ENCODE peak calls at places on chromosome 21, in seven cellular contexts. G is activated CD4-positive, alpha-beta T cell treated with anti-CD3 and anti-CD28 coated beads, Interleukin-2, amount 50 U/mL, for 1 hour; W is AG04449; P is SK-N-SH; F is midbrain; X is heart right ventricle; M is head of caudate nucleus. R is an unnamed sample.

GRCh38 chr21:31335957-31336738 is 7.9 kb downstream of the TIAM1 start:
- DNase-seq in G (no peak), W (peak), P (no peak), F (peak), X (no peak), M (no peak), R (peak)

GRCh38 chr21:44758141-44758561 is 43.5 kb downstream of the UBE2G2 start:
- DNase-seq in G (no peak), W (no peak), P (no peak), F (no peak), X (no peak), M (no peak), R (no peak)

GRCh38 chr21:45735259-45736000 is 91.9 kb downstream of the PCBP3 start:
- DNase-seq in G (no peak), W (no peak), P (no peak), F (no peak), X (no peak), M (no peak), R (no peak)

GRCh38 chr21:41506526-41507520 is 1.1 kb downstream of the TMPRSS2 start:
- DNase-seq in G (no peak), W (no peak), P (no peak), F (no peak), X (no peak), M (no peak), R (no peak)

GRCh38 chr21:42460391-42461184 is 35.4 kb downstream of the RSPH1 start:
- DNase-seq in G (peak), W (no peak), P (peak), F (no peak), X (no peak), M (no peak), R (no peak)

GRCh38 chr21:25133939-25134338 is 473.3 kb downstream of the MRPL39 start:
- DNase-seq in G (no peak), W (peak), P (no peak), F (no peak), X (no peak), M (no peak), R (peak)

GRCh38 chr21:29343517-29343916 is 44.8 kb downstream of the BACH1 start:
- DNase-seq in G (no peak), W (peak), P (no peak), F (no peak), X (no peak), M (no peak), R (peak)

GRCh38 chr21:33230518-33231324 is 983 bp downstream of the IFNAR2 start:
- DNase-seq in G (peak), W (peak), P (peak), F (peak), X (peak), M (peak), R (peak)

GRCh38 chr21:26449161-26449560 is 123.9 kb downstream of the CYYR1 start:
- DNase-seq in G (no peak), W (peak), P (no peak), F (peak), X (no peak), M (no peak), R (peak)

GRCh38 chr21:14116080-14116481 is 94.7 kb downstream of the LIPI start:
- DNase-seq in G (no peak), W (no peak), P (no peak), F (no peak), X (no peak), M (no peak), R (no peak)

GRCh38 chr21:41665766-41666595 is 100.9 kb downstream of the RIPK4 start:
- DNase-seq in G (no peak), W (no peak), P (no peak), F (no peak), X (no peak), M (no peak), R (no peak)

GRCh38 chr21:45430521-45431501 is 25.8 kb downstream of the COL18A1 start:
- DNase-seq in G (no peak), W (no peak), P (no peak), F (no peak), X (no peak), M (no peak), R (peak)

GRCh38 chr21:20086508-20086907 is 911.7 kb upstream of the NCAM2 start:
- DNase-seq in G (no peak), W (no peak), P (no peak), F (no peak), X (no peak), M (no peak), R (no peak)

GRCh38 chr21:17783816-17784598 is 35.1 kb downstream of the C21orf91 start:
- DNase-seq in G (no peak), W (no peak), P (no peak), F (no peak), X (no peak), M (no peak), R (no peak)

GRCh38 chr21:41701749-41702148 is 65.1 kb downstream of the RIPK4 start:
- DNase-seq in G (no peak), W (no peak), P (no peak), F (no peak), X (no peak), M (no peak), R (no peak)